ENCODE peak calls at places on chromosomes 7 and 10, in six cellular contexts. One of them, this sample, is unnamed.

GRCh38 chr7:39898867-39899266 is 51.2 kb upstream of the CDK13 start:
- DNase-seq in keratinocyte: no peak
- DNase-seq in ovary: no peak
- DNase-seq in IMR-90: no peak
- DNase-seq in Peyer's patch: no peak
- DNase-seq in lower lobe of right lung: no peak
- DNase-seq in this sample: no peak

GRCh38 chr7:78254397-78255055 is 456.0 kb downstream of the PHTF2 start:
- DNase-seq in IMR-90: no peak
- DNase-seq in keratinocyte: no peak
- DNase-seq in Peyer's patch: no peak
- DNase-seq in ovary: no peak
- DNase-seq in lower lobe of right lung: no peak
- DNase-seq in this sample: no peak

GRCh38 chr10:17923728-17924127 is 28.0 kb upstream of the SLC39A12 start:
- DNase-seq in IMR-90: peak; percentile 95
- DNase-seq in keratinocyte: peak; percentile 85
- DNase-seq in ovary: no peak
- DNase-seq in Peyer's patch: no peak
- DNase-seq in lower lobe of right lung: no peak
- DNase-seq in this sample: no peak

GRCh38 chr7:248732-249435 is 41.1 kb upstream of the FOXL3 start:
- DNase-seq in lower lobe of right lung: no peak
- DNase-seq in IMR-90: no peak
- DNase-seq in Peyer's patch: no peak
- DNase-seq in ovary: no peak
- DNase-seq in keratinocyte: no peak
- DNase-seq in this sample: no peak

GRCh38 chr10:117471344-117471874 is 71.1 kb upstream of the EMX2 start:
- DNase-seq in IMR-90: no peak
- DNase-seq in lower lobe of right lung: no peak
- DNase-seq in ovary: no peak
- DNase-seq in Peyer's patch: no peak
- DNase-seq in keratinocyte: no peak
- DNase-seq in this sample: no peak

GRCh38 chr10:128151031-128151430 is 24.8 kb upstream of the MKI67 start:
- DNase-seq in Peyer's patch: no peak
- DNase-seq in ovary: no peak
- DNase-seq in IMR-90: no peak
- DNase-seq in keratinocyte: no peak
- DNase-seq in lower lobe of right lung: no peak
- DNase-seq in this sample: no peak

GRCh38 chr7:66682350-66683093 is 53.8 kb downstream of the KCTD7 start:
- DNase-seq in lower lobe of right lung: peak; percentile 69
- DNase-seq in keratinocyte: no peak
- DNase-seq in Peyer's patch: no peak
- DNase-seq in ovary: no peak
- DNase-seq in IMR-90: peak; percentile 64
- DNase-seq in this sample: no peak

GRCh38 chr7:111312966-111313365 is 222.0 kb downstream of the LRRN3 start:
- DNase-seq in IMR-90: peak; percentile 18
- DNase-seq in Peyer's patch: no peak
- DNase-seq in keratinocyte: no peak
- DNase-seq in ovary: no peak
- DNase-seq in lower lobe of right lung: no peak
- DNase-seq in this sample: no peak

GRCh38 chr7:137772748-137773147 is 74.0 kb downstream of the DGKI start:
- DNase-seq in keratinocyte: peak; percentile 13
- DNase-seq in Peyer's patch: no peak
- DNase-seq in ovary: no peak
- DNase-seq in IMR-90: peak; percentile 90
- DNase-seq in lower lobe of right lung: no peak
- DNase-seq in this sample: peak; percentile 51

GRCh38 chr7:21526007-21526406 is 16.8 kb upstream of the DNAH11 start:
- DNase-seq in lower lobe of right lung: no peak
- DNase-seq in Peyer's patch: no peak
- DNase-seq in keratinocyte: no peak
- DNase-seq in IMR-90: peak; percentile 5
- DNase-seq in ovary: no peak
- DNase-seq in this sample: no peak

GRCh38 chr7:34133983-34134782 is 228.8 kb downstream of the BMPER start:
- DNase-seq in lower lobe of right lung: no peak
- DNase-seq in ovary: peak; percentile 60
- DNase-seq in IMR-90: peak; percentile 84
- DNase-seq in keratinocyte: no peak
- DNase-seq in Peyer's patch: no peak
- DNase-seq in this sample: peak; percentile 58

GRCh38 chr10:24313233-24313632 is 104.3 kb downstream of the KIAA1217 start:
- DNase-seq in ovary: no peak
- DNase-seq in keratinocyte: no peak
- DNase-seq in Peyer's patch: no peak
- DNase-seq in lower lobe of right lung: no peak
- DNase-seq in IMR-90: no peak
- DNase-seq in this sample: no peak

GRCh38 chr10:124693801-124694416 is 50.3 kb downstream of the FAM53B start:
- DNase-seq in Peyer's patch: no peak
- DNase-seq in IMR-90: no peak
- DNase-seq in keratinocyte: no peak
- DNase-seq in lower lobe of right lung: no peak
- DNase-seq in ovary: no peak
- DNase-seq in this sample: no peak

GRCh38 chr7:74029991-74030415 is 2.0 kb downstream of the ELN start:
- DNase-seq in ovary: no peak
- DNase-seq in IMR-90: no peak
- DNase-seq in Peyer's patch: no peak
- DNase-seq in lower lobe of right lung: no peak
- DNase-seq in keratinocyte: no peak
- DNase-seq in this sample: no peak

GRCh38 chr7:143395187-143396149 is 13.2 kb downstream of the EPHA1 start:
- DNase-seq in ovary: no peak
- DNase-seq in keratinocyte: no peak
- DNase-seq in Peyer's patch: no peak
- DNase-seq in lower lobe of right lung: no peak
- DNase-seq in IMR-90: no peak
- DNase-seq in this sample: no peak

GRCh38 chr7:122217125-122217524 is 73.1 kb upstream of the AASS start:
- DNase-seq in Peyer's patch: no peak
- DNase-seq in IMR-90: no peak
- DNase-seq in keratinocyte: no peak
- DNase-seq in ovary: no peak
- DNase-seq in lower lobe of right lung: no peak
- DNase-seq in this sample: no peak

GRCh38 chr7:124701955-124702354 is 63.6 kb downstream of the GPR37 start:
- DNase-seq in IMR-90: peak; percentile 25
- DNase-seq in keratinocyte: no peak
- DNase-seq in Peyer's patch: no peak
- DNase-seq in lower lobe of right lung: no peak
- DNase-seq in ovary: no peak
- DNase-seq in this sample: no peak

GRCh38 chr7:29609162-29610030 is 45.8 kb downstream of the PRR15 start:
- DNase-seq in IMR-90: no peak
- DNase-seq in ovary: no peak
- DNase-seq in keratinocyte: peak; percentile 93
- DNase-seq in Peyer's patch: no peak
- DNase-seq in lower lobe of right lung: no peak
- DNase-seq in this sample: no peak

GRCh38 chr10:53315709-53316108 is 543.1 kb upstream of the MBL2 start:
- DNase-seq in IMR-90: peak; percentile 11
- DNase-seq in ovary: no peak
- DNase-seq in lower lobe of right lung: no peak
- DNase-seq in Peyer's patch: no peak
- DNase-seq in keratinocyte: no peak
- DNase-seq in this sample: no peak

GRCh38 chr7:133024604-133025003 is 57.3 kb downstream of the CHCHD3 start:
- DNase-seq in lower lobe of right lung: no peak
- DNase-seq in ovary: no peak
- DNase-seq in keratinocyte: no peak
- DNase-seq in IMR-90: no peak
- DNase-seq in Peyer's patch: no peak
- DNase-seq in this sample: no peak

GRCh38 chr7:103576616-103577015 is 130.6 kb upstream of the SLC26A5 start:
- DNase-seq in ovary: no peak
- DNase-seq in Peyer's patch: no peak
- DNase-seq in keratinocyte: no peak
- DNase-seq in lower lobe of right lung: no peak
- DNase-seq in IMR-90: no peak
- DNase-seq in this sample: no peak

GRCh38 chr7:927031-927671 is 27.3 kb downstream of the ADAP1 start:
- DNase-seq in Peyer's patch: no peak
- DNase-seq in ovary: no peak
- DNase-seq in keratinocyte: no peak
- DNase-seq in IMR-90: no peak
- DNase-seq in lower lobe of right lung: peak; percentile 43
- DNase-seq in this sample: peak; percentile 74

GRCh38 chr7:148772297-148773089 is 73.8 kb downstream of the CUL1 start:
- DNase-seq in Peyer's patch: no peak
- DNase-seq in lower lobe of right lung: no peak
- DNase-seq in ovary: no peak
- DNase-seq in keratinocyte: peak; percentile 83
- DNase-seq in IMR-90: peak; percentile 98
- DNase-seq in this sample: no peak

GRCh38 chr7:148770004-148770403 is 71.3 kb downstream of the CUL1 start:
- DNase-seq in keratinocyte: no peak
- DNase-seq in ovary: no peak
- DNase-seq in Peyer's patch: no peak
- DNase-seq in IMR-90: no peak
- DNase-seq in lower lobe of right lung: no peak
- DNase-seq in this sample: no peak

GRCh38 chr7:148773344-148773743 is 74.6 kb downstream of the CUL1 start:
- DNase-seq in keratinocyte: no peak
- DNase-seq in Peyer's patch: no peak
- DNase-seq in ovary: no peak
- DNase-seq in IMR-90: no peak
- DNase-seq in lower lobe of right lung: no peak
- DNase-seq in this sample: no peak
- H3K27ac ChIP-seq in keratinocyte: peak overlapping the region; percentile 45
- H3K27ac ChIP-seq in Peyer's patch: no peak overlapping the region
- H3K27ac ChIP-seq in ovary: no peak overlapping the region
- H3K27ac ChIP-seq in IMR-90: peak overlapping the region; percentile 37
- H3K27ac ChIP-seq in lower lobe of right lung: no peak overlapping the region
- H3K27ac ChIP-seq in this sample: no peak overlapping the region

GRCh38 chr10:43390791-43391190 is 18.2 kb downstream of the HNRNPF start:
- DNase-seq in keratinocyte: no peak
- DNase-seq in Peyer's patch: no peak
- DNase-seq in IMR-90: peak; percentile 49
- DNase-seq in lower lobe of right lung: no peak
- DNase-seq in ovary: no peak
- DNase-seq in this sample: peak; percentile 76
- TF ChIP-seq CTCF in keratinocyte: peak; percentile 65
- TF ChIP-seq CTCF in Peyer's patch: peak; percentile 54
- TF ChIP-seq CTCF in IMR-90: peak; percentile 60
- TF ChIP-seq CTCF in lower lobe of right lung: peak; percentile 37
- TF ChIP-seq CTCF in ovary: no peak
- TF ChIP-seq CTCF in this sample: peak; percentile 27

GRCh38 chr10:93436577-93436976 is 45.6 kb downstream of the MYOF start:
- DNase-seq in Peyer's patch: no peak
- DNase-seq in keratinocyte: no peak
- DNase-seq in ovary: peak; percentile 69
- DNase-seq in lower lobe of right lung: no peak
- DNase-seq in IMR-90: peak; percentile 97
- DNase-seq in this sample: no peak

GRCh38 chr10:93435621-93436385 is 46.3 kb downstream of the MYOF start:
- DNase-seq in lower lobe of right lung: no peak
- DNase-seq in ovary: no peak
- DNase-seq in Peyer's patch: no peak
- DNase-seq in keratinocyte: no peak
- DNase-seq in IMR-90: peak; percentile 43
- DNase-seq in this sample: no peak

GRCh38 chr10:93438796-93439253 is 43.3 kb downstream of the MYOF start:
- DNase-seq in ovary: no peak
- DNase-seq in keratinocyte: peak; percentile 77
- DNase-seq in lower lobe of right lung: peak; percentile 66
- DNase-seq in Peyer's patch: no peak
- DNase-seq in IMR-90: no peak
- DNase-seq in this sample: no peak

GRCh38 chr10:93437946-93438795 is 44.0 kb downstream of the MYOF start:
- DNase-seq in Peyer's patch: no peak
- DNase-seq in IMR-90: peak; percentile 73
- DNase-seq in ovary: no peak
- DNase-seq in keratinocyte: no peak
- DNase-seq in lower lobe of right lung: no peak
- DNase-seq in this sample: no peak

GRCh38 chr10:93437000-93437945 is 44.9 kb downstream of the MYOF start:
- DNase-seq in ovary: peak; percentile 84
- DNase-seq in keratinocyte: no peak
- DNase-seq in lower lobe of right lung: peak; percentile 81
- DNase-seq in Peyer's patch: no peak
- DNase-seq in IMR-90: peak; percentile 99
- DNase-seq in this sample: peak; percentile 58
- H3K4me3 ChIP-seq in ovary: peak overlapping the region; percentile 17
- H3K4me3 ChIP-seq in keratinocyte: no peak overlapping the region
- H3K4me3 ChIP-seq in lower lobe of right lung: no peak overlapping the region
- H3K4me3 ChIP-seq in Peyer's patch: no peak overlapping the region
- H3K4me3 ChIP-seq in IMR-90: no peak overlapping the region
- H3K4me3 ChIP-seq in this sample: no peak overlapping the region

DNA sequence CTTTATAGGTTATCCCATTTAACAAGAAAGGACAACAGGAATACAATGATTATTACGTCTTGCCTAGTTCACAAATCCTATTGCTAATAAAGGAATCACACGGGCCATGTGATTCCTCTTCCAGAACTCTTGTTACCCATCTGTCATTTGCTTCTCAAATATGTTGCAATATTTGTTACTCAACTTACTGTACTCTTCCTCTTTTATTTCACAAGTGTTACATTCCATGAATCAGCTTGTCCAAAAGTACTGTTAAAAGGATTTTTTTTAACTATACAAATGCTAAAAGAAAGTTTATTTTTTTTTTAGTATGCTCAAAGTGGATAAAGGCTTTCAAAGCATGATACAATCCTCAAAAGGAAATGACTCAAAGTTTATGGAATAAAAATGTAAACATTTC is 3.9 kb upstream of the CD36 start:
- DNase-seq in keratinocyte: no peak
- DNase-seq in Peyer's patch: no peak
- DNase-seq in IMR-90: peak; percentile 93
- DNase-seq in ovary: no peak
- DNase-seq in lower lobe of right lung: no peak
- DNase-seq in this sample: no peak
- H3K27ac ChIP-seq in keratinocyte: no peak overlapping the region
- H3K27ac ChIP-seq in Peyer's patch: no peak overlapping the region
- H3K27ac ChIP-seq in IMR-90: peak overlapping the region; percentile 81
- H3K27ac ChIP-seq in ovary: no peak overlapping the region
- H3K27ac ChIP-seq in lower lobe of right lung: peak overlapping the region; percentile 19
- H3K27ac ChIP-seq in this sample: no peak overlapping the region

GRCh38 chr10:16141499-16141898 is 281.2 kb upstream of the MINDY3 start:
- DNase-seq in ovary: no peak
- DNase-seq in IMR-90: no peak
- DNase-seq in lower lobe of right lung: no peak
- DNase-seq in Peyer's patch: no peak
- DNase-seq in keratinocyte: no peak
- DNase-seq in this sample: no peak
- TF ChIP-seq CTCF in ovary: no peak
- TF ChIP-seq CTCF in IMR-90: no peak
- TF ChIP-seq CTCF in lower lobe of right lung: no peak
- TF ChIP-seq CTCF in Peyer's patch: no peak
- TF ChIP-seq CTCF in keratinocyte: no peak
- TF ChIP-seq CTCF in this sample: no peak

GRCh38 chr10:110828525-110828924 is 43.2 kb upstream of the PDCD4 start:
- DNase-seq in ovary: no peak
- DNase-seq in IMR-90: no peak
- DNase-seq in keratinocyte: no peak
- DNase-seq in Peyer's patch: no peak
- DNase-seq in lower lobe of right lung: no peak
- DNase-seq in this sample: no peak
- H3K4me3 ChIP-seq in ovary: no peak overlapping the region
- H3K4me3 ChIP-seq in IMR-90: no peak overlapping the region
- H3K4me3 ChIP-seq in keratinocyte: no peak overlapping the region
- H3K4me3 ChIP-seq in Peyer's patch: no peak overlapping the region
- H3K4me3 ChIP-seq in lower lobe of right lung: no peak overlapping the region
- H3K4me3 ChIP-seq in this sample: no peak overlapping the region